ENCODE peak calls at places on chromosomes 4 and X, in nine cellular contexts. One of them, this sample, is unnamed.

GRCh38 chrX:2397648-2398340 is 103.0 kb downstream of the DHRSX start:
- DNase-seq in adipocyte: peak; percentile 36
- DNase-seq in HS-27A: no peak
- DNase-seq in naive thymus-derived CD4-positive, alpha-beta T cell: no peak
- DNase-seq in NCI-H774: no peak
- DNase-seq in NCI-H748 treated with DMSO at 0.1 percent for 48 hours: no peak
- DNase-seq in stimulated activated CD4-positive, alpha-beta T cell treated with anti-CD3 and anti-CD28 coated beads, Interleukin-1b, Interleukin-23, amount 100 ng/mL, for 1 hour: no peak
- DNase-seq in natural killer cell: no peak
- DNase-seq in RWPE1: peak; percentile 30
- DNase-seq in this sample: peak; percentile 79

GRCh38 chr4:71411976-71412375 is 73.2 kb downstream of the SLC4A4 start:
- DNase-seq in adipocyte: peak; percentile 67
- DNase-seq in HS-27A: no peak
- DNase-seq in naive thymus-derived CD4-positive, alpha-beta T cell: no peak
- DNase-seq in NCI-H774: no peak
- DNase-seq in NCI-H748 treated with DMSO at 0.1 percent for 48 hours: no peak
- DNase-seq in stimulated activated CD4-positive, alpha-beta T cell treated with anti-CD3 and anti-CD28 coated beads, Interleukin-1b, Interleukin-23, amount 100 ng/mL, for 1 hour: no peak
- DNase-seq in natural killer cell: no peak
- DNase-seq in RWPE1: no peak
- DNase-seq in this sample: no peak

GRCh38 chr4:25117274-25117673 is 43.0 kb downstream of the SEPSECS start:
- DNase-seq in adipocyte: no peak
- DNase-seq in HS-27A: no peak
- DNase-seq in naive thymus-derived CD4-positive, alpha-beta T cell: no peak
- DNase-seq in NCI-H774: no peak
- DNase-seq in NCI-H748 treated with DMSO at 0.1 percent for 48 hours: no peak
- DNase-seq in stimulated activated CD4-positive, alpha-beta T cell treated with anti-CD3 and anti-CD28 coated beads, Interleukin-1b, Interleukin-23, amount 100 ng/mL, for 1 hour: no peak
- DNase-seq in natural killer cell: no peak
- DNase-seq in RWPE1: no peak
- DNase-seq in this sample: no peak

GRCh38 chrX:150094996-150095395 is 156.7 kb upstream of the EOLA2 start:
- DNase-seq in adipocyte: peak; percentile 7
- DNase-seq in HS-27A: no peak
- DNase-seq in naive thymus-derived CD4-positive, alpha-beta T cell: no peak
- DNase-seq in NCI-H774: no peak
- DNase-seq in NCI-H748 treated with DMSO at 0.1 percent for 48 hours: no peak
- DNase-seq in stimulated activated CD4-positive, alpha-beta T cell treated with anti-CD3 and anti-CD28 coated beads, Interleukin-1b, Interleukin-23, amount 100 ng/mL, for 1 hour: no peak
- DNase-seq in natural killer cell: no peak
- DNase-seq in RWPE1: peak; percentile 5
- DNase-seq in this sample: no peak

GRCh38 chr4:123749408-123749807 is 352.8 kb downstream of the SPRY1 start:
- DNase-seq in adipocyte: no peak
- DNase-seq in HS-27A: no peak
- DNase-seq in naive thymus-derived CD4-positive, alpha-beta T cell: no peak
- DNase-seq in NCI-H774: no peak
- DNase-seq in NCI-H748 treated with DMSO at 0.1 percent for 48 hours: no peak
- DNase-seq in stimulated activated CD4-positive, alpha-beta T cell treated with anti-CD3 and anti-CD28 coated beads, Interleukin-1b, Interleukin-23, amount 100 ng/mL, for 1 hour: no peak
- DNase-seq in natural killer cell: no peak
- DNase-seq in RWPE1: no peak
- DNase-seq in this sample: no peak

GRCh38 chr4:110412354-110412753 is 63.6 kb upstream of the ENPEP start:
- DNase-seq in adipocyte: no peak
- DNase-seq in HS-27A: no peak
- DNase-seq in naive thymus-derived CD4-positive, alpha-beta T cell: no peak
- DNase-seq in NCI-H774: no peak
- DNase-seq in NCI-H748 treated with DMSO at 0.1 percent for 48 hours: no peak
- DNase-seq in stimulated activated CD4-positive, alpha-beta T cell treated with anti-CD3 and anti-CD28 coated beads, Interleukin-1b, Interleukin-23, amount 100 ng/mL, for 1 hour: no peak
- DNase-seq in natural killer cell: no peak
- DNase-seq in RWPE1: no peak
- DNase-seq in this sample: no peak

GRCh38 chr4:78517050-78517652 is 34.4 kb upstream of the ANXA3 start:
- DNase-seq in adipocyte: peak; percentile 86
- DNase-seq in HS-27A: no peak
- DNase-seq in naive thymus-derived CD4-positive, alpha-beta T cell: no peak
- DNase-seq in NCI-H774: peak; percentile 15
- DNase-seq in NCI-H748 treated with DMSO at 0.1 percent for 48 hours: peak; percentile 32
- DNase-seq in stimulated activated CD4-positive, alpha-beta T cell treated with anti-CD3 and anti-CD28 coated beads, Interleukin-1b, Interleukin-23, amount 100 ng/mL, for 1 hour: no peak
- DNase-seq in natural killer cell: no peak
- DNase-seq in RWPE1: peak; percentile 26
- DNase-seq in this sample: no peak

GRCh38 chr4:77092832-77093800 is 17.3 kb upstream of the CCNI start:
- DNase-seq in adipocyte: no peak
- DNase-seq in HS-27A: no peak
- DNase-seq in naive thymus-derived CD4-positive, alpha-beta T cell: no peak
- DNase-seq in NCI-H774: no peak
- DNase-seq in NCI-H748 treated with DMSO at 0.1 percent for 48 hours: no peak
- DNase-seq in stimulated activated CD4-positive, alpha-beta T cell treated with anti-CD3 and anti-CD28 coated beads, Interleukin-1b, Interleukin-23, amount 100 ng/mL, for 1 hour: no peak
- DNase-seq in natural killer cell: no peak
- DNase-seq in RWPE1: peak; percentile 74
- DNase-seq in this sample: peak; percentile 90

GRCh38 chrX:13614154-13614553 is 38.8 kb upstream of the TCEANC start:
- DNase-seq in adipocyte: no peak
- DNase-seq in HS-27A: no peak
- DNase-seq in naive thymus-derived CD4-positive, alpha-beta T cell: no peak
- DNase-seq in NCI-H774: no peak
- DNase-seq in NCI-H748 treated with DMSO at 0.1 percent for 48 hours: no peak
- DNase-seq in stimulated activated CD4-positive, alpha-beta T cell treated with anti-CD3 and anti-CD28 coated beads, Interleukin-1b, Interleukin-23, amount 100 ng/mL, for 1 hour: no peak
- DNase-seq in natural killer cell: no peak
- DNase-seq in RWPE1: no peak
- DNase-seq in this sample: no peak

This sample was measured in foreskin keratinocyte.